ENCODE peak calls at places on chromosomes 3 and 15, in ten cellular contexts. W is SK-MEL-5; C is ACHN; Q is NCI-H446 treated with DMSO at 0.1 percent for 48 hours; H is stimulated activated effector memory CD8-positive, alpha-beta T cell treated with anti-CD3 and anti-CD28 coated beads, Interleukin-12 subunit alpha, Interleukin-12 subunit beta, amount 100 ng/mL, for 72 hours; K is stimulated activated CD8-positive, alpha-beta memory T cell treated with anti-CD3 and anti-CD28 coated beads, Interleukin-12 subunit alpha, Interleukin-12 subunit beta, amount 100 ng/mL, for 4 hours; X is cardiac muscle cell; F is choroid plexus epithelial cell; P is A549; A is hippocampal formation. N is an unnamed sample.

GRCh38 chr15:66748320-66748779 is 46.3 kb downstream of the SMAD6 start:
- DNase-seq in W (peak), P (no peak), X (peak), Q (no peak), H (no peak), A (no peak), C (peak), K (no peak), F (peak), N (peak)

GRCh38 chr3:25151497-25151896 is 276.6 kb upstream of the RARB start:
- DNase-seq in C (no peak), P (no peak), H (no peak), W (no peak), K (no peak), X (peak), F (peak), A (no peak), Q (no peak), N (no peak)

GRCh38 chr3:49747792-49748480 is 24.2 kb upstream of the GMPPB start:
- DNase-seq in A (no peak), Q (no peak), C (no peak), F (peak), H (no peak), P (no peak), X (peak), K (no peak), W (no peak), N (no peak)

GRCh38 chr15:101795455-101795854 is 7.9 kb upstream of the OR4F6 start:
- DNase-seq in W (no peak), Q (no peak), A (no peak), K (no peak), F (peak), C (peak), P (no peak), X (peak), H (no peak), N (peak)

GRCh38 chr3:114455432-114455831 is 161.6 kb downstream of the TIGIT start:
- DNase-seq in Q (no peak), W (no peak), H (no peak), A (no peak), K (no peak), P (no peak), F (no peak), C (no peak), X (no peak), N (no peak)

GRCh38 chr3:25372167-25372566 is 55.9 kb upstream of the RARB start:
- DNase-seq in K (no peak), Q (no peak), H (no peak), X (peak), P (no peak), F (no peak), W (no peak), C (no peak), A (no peak), N (no peak)

GRCh38 chr3:152302521-152303021 is 33.8 kb downstream of the MBNL1 start:
- DNase-seq in C (no peak), X (peak), K (no peak), A (peak), F (peak), W (peak), P (no peak), Q (peak), H (no peak), N (no peak)

GRCh38 chr3:107450254-107450653 is 72.5 kb upstream of the BBX start:
- DNase-seq in C (no peak), K (no peak), F (no peak), P (no peak), A (no peak), H (no peak), W (no peak), X (no peak), Q (no peak), N (no peak)

GRCh38 chr3:136181741-136182140 is 14.4 kb downstream of the MSL2 start:
- DNase-seq in X (no peak), P (no peak), H (no peak), A (no peak), W (no peak), Q (no peak), K (no peak), C (no peak), F (no peak), N (no peak)

GRCh38 chr15:67820992-67821783 is 4.1 kb upstream of the SKOR1 start:
- DNase-seq in K (no peak), X (peak), H (no peak), A (no peak), F (peak), P (no peak), W (no peak), C (peak), Q (no peak), N (no peak)

GRCh38 chr3:178990293-178990692 is 81.3 kb downstream of the ZMAT3 start:
- DNase-seq in W (no peak), H (no peak), Q (no peak), K (no peak), F (no peak), A (no peak), C (no peak), X (no peak), P (no peak), N (no peak)

GRCh38 chr3:97658670-97659285 is 105.8 kb upstream of the ARL6 start:
- DNase-seq in H (no peak), P (peak), C (peak), K (no peak), Q (peak), X (peak), A (no peak), F (peak), W (peak), N (peak)

GRCh38 chr3:105166893-105167292 is 199.8 kb upstream of the ALCAM start:
- DNase-seq in Q (no peak), H (no peak), P (no peak), K (no peak), X (no peak), F (peak), C (no peak), A (no peak), W (no peak), N (no peak)

GRCh38 chr15:57158997-57159668 is 217.2 kb upstream of the CGNL1 start:
- DNase-seq in A (no peak), F (no peak), C (no peak), X (no peak), Q (no peak), H (no peak), K (no peak), W (no peak), P (no peak), N (no peak)

GRCh38 chr15:33737687-33738606 is 230.3 kb upstream of the CHRM5 start:
- DNase-seq in A (no peak), K (no peak), P (peak), X (peak), F (peak), Q (no peak), W (peak), C (peak), H (no peak), N (no peak)

GRCh38 chr15:99305761-99306505 is 54.7 kb downstream of the LRRC28 start:
- DNase-seq in K (no peak), F (peak), X (peak), P (no peak), Q (peak), A (no peak), W (no peak), C (peak), H (no peak), N (no peak)

GRCh38 chr15:64006642-64007041 is 39.6 kb downstream of the DAPK2 start:
- DNase-seq in X (no peak), F (no peak), A (no peak), K (no peak), H (no peak), Q (no peak), C (no peak), W (no peak), P (no peak), N (no peak)

GRCh38 chr3:1773679-1774078 is 325.0 kb upstream of the CNTN4 start:
- DNase-seq in K (no peak), X (no peak), C (no peak), A (no peak), Q (no peak), F (no peak), P (no peak), W (no peak), H (no peak), N (no peak)

GRCh38 chr3:160038862-160039562 is 50.4 kb downstream of the IL12A start:
- DNase-seq in X (peak), K (no peak), F (no peak), Q (no peak), P (no peak), W (no peak), A (no peak), H (no peak), C (no peak), N (no peak)

GRCh38 chr3:50405249-50405648 is 45.9 kb upstream of the TMEM115 start:
- DNase-seq in Q (no peak), C (peak), X (peak), H (no peak), W (no peak), A (no peak), K (no peak), F (peak), P (no peak), N (no peak)

GRCh38 chr3:128761392-128761791 is 35.4 kb downstream of the RAB7A start:
- DNase-seq in Q (no peak), W (no peak), C (no peak), H (no peak), P (no peak), X (no peak), K (no peak), A (no peak), F (no peak), N (no peak)

GRCh38 chr15:77001351-77001750 is 6.4 kb downstream of the PSTPIP1 start:
- DNase-seq in X (no peak), P (no peak), C (no peak), F (no peak), A (no peak), K (no peak), W (no peak), H (no peak), Q (no peak), N (no peak)

GRCh38 chr3:101779808-101780366 is 876 bp downstream of the NXPE3 start:
- DNase-seq in F (no peak), P (no peak), H (no peak), W (no peak), A (peak), X (peak), C (no peak), Q (peak), K (no peak), N (no peak)

N was measured in SW 1271.